ENCODE peak calls at places on chromosome 6, in ten cellular contexts. One of them, this sample, is unnamed.

GRCh38 chr6:37110455-37111155 is 59.3 kb upstream of the PIM1 start:
- DNase-seq in GM23338: no peak
- DNase-seq in CD4-positive, alpha-beta T cell: no peak
- DNase-seq in RWPE1: no peak
- DNase-seq in epithelial cell of proximal tubule: no peak
- DNase-seq in cardiac fibroblast: peak
- DNase-seq in H9: no peak
- DNase-seq in AG04450: no peak
- DNase-seq in breast epithelium: no peak
- DNase-seq in PC-9: no peak
- DNase-seq in this sample: peak

GRCh38 chr6:6837541-6838080 is 249.1 kb downstream of the LY86 start:
- DNase-seq in GM23338: no peak
- DNase-seq in CD4-positive, alpha-beta T cell: no peak
- DNase-seq in RWPE1: no peak
- DNase-seq in epithelial cell of proximal tubule: no peak
- DNase-seq in cardiac fibroblast: no peak
- DNase-seq in H9: no peak
- DNase-seq in AG04450: no peak
- DNase-seq in breast epithelium: no peak
- DNase-seq in PC-9: no peak
- DNase-seq in this sample: no peak

GRCh38 chr6:37972994-37973757 is 153.6 kb downstream of the ZFAND3 start:
- DNase-seq in GM23338: no peak
- DNase-seq in CD4-positive, alpha-beta T cell: no peak
- DNase-seq in RWPE1: no peak
- DNase-seq in epithelial cell of proximal tubule: no peak
- DNase-seq in cardiac fibroblast: peak
- DNase-seq in H9: no peak
- DNase-seq in AG04450: no peak
- DNase-seq in breast epithelium: no peak
- DNase-seq in PC-9: no peak
- DNase-seq in this sample: no peak

GRCh38 chr6:112183271-112183671 is 71.1 kb downstream of the LAMA4 start:
- DNase-seq in GM23338: no peak
- DNase-seq in CD4-positive, alpha-beta T cell: no peak
- DNase-seq in RWPE1: no peak
- DNase-seq in epithelial cell of proximal tubule: no peak
- DNase-seq in cardiac fibroblast: peak
- DNase-seq in H9: no peak
- DNase-seq in AG04450: peak
- DNase-seq in breast epithelium: no peak
- DNase-seq in PC-9: no peak
- DNase-seq in this sample: no peak

GRCh38 chr6:37369321-37370196 is 15.8 kb downstream of the RNF8 start:
- DNase-seq in GM23338: no peak
- DNase-seq in CD4-positive, alpha-beta T cell: no peak
- DNase-seq in RWPE1: no peak
- DNase-seq in epithelial cell of proximal tubule: no peak
- DNase-seq in cardiac fibroblast: peak
- DNase-seq in H9: no peak
- DNase-seq in AG04450: no peak
- DNase-seq in breast epithelium: no peak
- DNase-seq in PC-9: no peak
- DNase-seq in this sample: no peak

GRCh38 chr6:10413850-10414765 is 766 bp downstream of the TFAP2A start:
- DNase-seq in GM23338: peak
- DNase-seq in CD4-positive, alpha-beta T cell: no peak
- DNase-seq in RWPE1: peak
- DNase-seq in epithelial cell of proximal tubule: no peak
- DNase-seq in cardiac fibroblast: peak
- DNase-seq in H9: peak
- DNase-seq in AG04450: no peak
- DNase-seq in breast epithelium: no peak
- DNase-seq in PC-9: peak
- DNase-seq in this sample: no peak

GRCh38 chr6:8760951-8761350 is 325.6 kb upstream of the SLC35B3 start:
- DNase-seq in GM23338: no peak
- DNase-seq in CD4-positive, alpha-beta T cell: no peak
- DNase-seq in RWPE1: no peak
- DNase-seq in epithelial cell of proximal tubule: no peak
- DNase-seq in cardiac fibroblast: no peak
- DNase-seq in H9: no peak
- DNase-seq in AG04450: no peak
- DNase-seq in breast epithelium: no peak
- DNase-seq in PC-9: no peak
- DNase-seq in this sample: no peak

GRCh38 chr6:131288214-131288613 is 152.9 kb downstream of the AKAP7 start:
- DNase-seq in GM23338: no peak
- DNase-seq in CD4-positive, alpha-beta T cell: no peak
- DNase-seq in RWPE1: no peak
- DNase-seq in epithelial cell of proximal tubule: no peak
- DNase-seq in cardiac fibroblast: no peak
- DNase-seq in H9: no peak
- DNase-seq in AG04450: no peak
- DNase-seq in breast epithelium: no peak
- DNase-seq in PC-9: no peak
- DNase-seq in this sample: no peak

GRCh38 chr6:80607814-80608391 is 501.4 kb downstream of the BCKDHB start:
- DNase-seq in GM23338: peak
- DNase-seq in CD4-positive, alpha-beta T cell: no peak
- DNase-seq in RWPE1: peak
- DNase-seq in epithelial cell of proximal tubule: no peak
- DNase-seq in cardiac fibroblast: peak
- DNase-seq in H9: no peak
- DNase-seq in AG04450: peak
- DNase-seq in breast epithelium: no peak
- DNase-seq in PC-9: peak
- DNase-seq in this sample: no peak

GRCh38 chr6:85600713-85601313 is 7.2 kb upstream of the SNX14 start:
- DNase-seq in GM23338: no peak
- DNase-seq in CD4-positive, alpha-beta T cell: no peak
- DNase-seq in RWPE1: no peak
- DNase-seq in epithelial cell of proximal tubule: no peak
- DNase-seq in cardiac fibroblast: no peak
- DNase-seq in H9: no peak
- DNase-seq in AG04450: no peak
- DNase-seq in breast epithelium: no peak
- DNase-seq in PC-9: no peak
- DNase-seq in this sample: no peak

GRCh38 chr6:151763938-151764680 is 43.4 kb upstream of the ESR1 start:
- DNase-seq in GM23338: peak
- DNase-seq in CD4-positive, alpha-beta T cell: no peak
- DNase-seq in RWPE1: peak
- DNase-seq in epithelial cell of proximal tubule: no peak
- DNase-seq in cardiac fibroblast: peak
- DNase-seq in H9: peak
- DNase-seq in AG04450: peak
- DNase-seq in breast epithelium: peak
- DNase-seq in PC-9: peak
- DNase-seq in this sample: peak

GRCh38 chr6:49327005-49327404 is 136.0 kb downstream of the MMUT start:
- DNase-seq in GM23338: no peak
- DNase-seq in CD4-positive, alpha-beta T cell: no peak
- DNase-seq in RWPE1: no peak
- DNase-seq in epithelial cell of proximal tubule: no peak
- DNase-seq in cardiac fibroblast: no peak
- DNase-seq in H9: no peak
- DNase-seq in AG04450: no peak
- DNase-seq in breast epithelium: no peak
- DNase-seq in PC-9: no peak
- DNase-seq in this sample: no peak

GRCh38 chr6:44470106-44470446 is 82.6 kb downstream of the CDC5L start:
- DNase-seq in GM23338: no peak
- DNase-seq in CD4-positive, alpha-beta T cell: no peak
- DNase-seq in RWPE1: no peak
- DNase-seq in epithelial cell of proximal tubule: no peak
- DNase-seq in cardiac fibroblast: no peak
- DNase-seq in H9: no peak
- DNase-seq in AG04450: no peak
- DNase-seq in breast epithelium: no peak
- DNase-seq in PC-9: no peak
- DNase-seq in this sample: no peak

GRCh38 chr6:113642714-113643442 is 214.3 kb upstream of the MARCKS start:
- DNase-seq in GM23338: peak
- DNase-seq in CD4-positive, alpha-beta T cell: no peak
- DNase-seq in RWPE1: no peak
- DNase-seq in epithelial cell of proximal tubule: no peak
- DNase-seq in cardiac fibroblast: no peak
- DNase-seq in H9: no peak
- DNase-seq in AG04450: no peak
- DNase-seq in breast epithelium: no peak
- DNase-seq in PC-9: peak
- DNase-seq in this sample: peak

GRCh38 chr6:110201141-110201848 is 21.1 kb downstream of the CDC40 start:
- DNase-seq in GM23338: no peak
- DNase-seq in CD4-positive, alpha-beta T cell: no peak
- DNase-seq in RWPE1: no peak
- DNase-seq in epithelial cell of proximal tubule: no peak
- DNase-seq in cardiac fibroblast: no peak
- DNase-seq in H9: no peak
- DNase-seq in AG04450: no peak
- DNase-seq in breast epithelium: no peak
- DNase-seq in PC-9: no peak
- DNase-seq in this sample: no peak

GRCh38 chr6:3315841-3316240 is 57.1 kb downstream of the PSMG4 start:
- DNase-seq in GM23338: no peak
- DNase-seq in CD4-positive, alpha-beta T cell: no peak
- DNase-seq in RWPE1: no peak
- DNase-seq in epithelial cell of proximal tubule: no peak
- DNase-seq in cardiac fibroblast: peak
- DNase-seq in H9: no peak
- DNase-seq in AG04450: no peak
- DNase-seq in breast epithelium: no peak
- DNase-seq in PC-9: no peak
- DNase-seq in this sample: no peak

GRCh38 chr6:15956205-15957106 is 172.4 kb upstream of the MYLIP start:
- DNase-seq in GM23338: no peak
- DNase-seq in CD4-positive, alpha-beta T cell: no peak
- DNase-seq in RWPE1: no peak
- DNase-seq in epithelial cell of proximal tubule: no peak
- DNase-seq in cardiac fibroblast: peak
- DNase-seq in H9: no peak
- DNase-seq in AG04450: no peak
- DNase-seq in breast epithelium: no peak
- DNase-seq in PC-9: no peak
- DNase-seq in this sample: no peak

GRCh38 chr6:46170357-46171289 is at the start of gene ENPP5:
- DNase-seq in GM23338: peak
- DNase-seq in CD4-positive, alpha-beta T cell: peak
- DNase-seq in RWPE1: peak
- DNase-seq in epithelial cell of proximal tubule: no peak
- DNase-seq in cardiac fibroblast: peak
- DNase-seq in H9: peak
- DNase-seq in AG04450: no peak
- DNase-seq in breast epithelium: peak
- DNase-seq in PC-9: peak
- DNase-seq in this sample: peak

GRCh38 chr6:20534295-20534897 is at the start of gene CDKAL1:
- DNase-seq in GM23338: peak
- DNase-seq in CD4-positive, alpha-beta T cell: peak
- DNase-seq in RWPE1: peak
- DNase-seq in epithelial cell of proximal tubule: no peak
- DNase-seq in cardiac fibroblast: peak
- DNase-seq in H9: peak
- DNase-seq in AG04450: peak
- DNase-seq in breast epithelium: peak
- DNase-seq in PC-9: peak
- DNase-seq in this sample: peak

GRCh38 chr6:159490298-159490937 is 202.6 kb downstream of the SOD2 start:
- DNase-seq in GM23338: no peak
- DNase-seq in CD4-positive, alpha-beta T cell: no peak
- DNase-seq in RWPE1: no peak
- DNase-seq in epithelial cell of proximal tubule: no peak
- DNase-seq in cardiac fibroblast: no peak
- DNase-seq in H9: no peak
- DNase-seq in AG04450: no peak
- DNase-seq in breast epithelium: no peak
- DNase-seq in PC-9: no peak
- DNase-seq in this sample: no peak

GRCh38 chr6:39004801-39005200 is 43.8 kb upstream of the GLP1R start:
- DNase-seq in GM23338: no peak
- DNase-seq in CD4-positive, alpha-beta T cell: no peak
- DNase-seq in RWPE1: no peak
- DNase-seq in epithelial cell of proximal tubule: no peak
- DNase-seq in cardiac fibroblast: no peak
- DNase-seq in H9: no peak
- DNase-seq in AG04450: no peak
- DNase-seq in breast epithelium: no peak
- DNase-seq in PC-9: no peak
- DNase-seq in this sample: no peak

GRCh38 chr6:40804905-40805304 is 217.7 kb upstream of the LRFN2 start:
- DNase-seq in GM23338: peak
- DNase-seq in CD4-positive, alpha-beta T cell: no peak
- DNase-seq in RWPE1: no peak
- DNase-seq in epithelial cell of proximal tubule: no peak
- DNase-seq in cardiac fibroblast: no peak
- DNase-seq in H9: no peak
- DNase-seq in AG04450: no peak
- DNase-seq in breast epithelium: no peak
- DNase-seq in PC-9: no peak
- DNase-seq in this sample: no peak
- TF ChIP-seq CTCF in GM23338: peak
- TF ChIP-seq CTCF in CD4-positive, alpha-beta T cell: no peak
- TF ChIP-seq CTCF in RWPE1: no peak
- TF ChIP-seq CTCF in epithelial cell of proximal tubule: peak
- TF ChIP-seq CTCF in cardiac fibroblast: no peak
- TF ChIP-seq CTCF in H9: peak
- TF ChIP-seq CTCF in AG04450: peak
- TF ChIP-seq CTCF in breast epithelium: no peak
- TF ChIP-seq CTCF in PC-9: no peak
- TF ChIP-seq CTCF in this sample: peak

GRCh38 chr6:26156105-26156849 is 69.0 kb downstream of the HFE start:
- DNase-seq in GM23338: peak
- DNase-seq in CD4-positive, alpha-beta T cell: peak
- DNase-seq in RWPE1: peak
- DNase-seq in epithelial cell of proximal tubule: no peak
- DNase-seq in cardiac fibroblast: peak
- DNase-seq in H9: peak
- DNase-seq in AG04450: peak
- DNase-seq in breast epithelium: peak
- DNase-seq in PC-9: peak
- DNase-seq in this sample: peak
- TF ChIP-seq CTCF in GM23338: no peak
- TF ChIP-seq CTCF in CD4-positive, alpha-beta T cell: no peak
- TF ChIP-seq CTCF in RWPE1: no peak
- TF ChIP-seq CTCF in epithelial cell of proximal tubule: no peak
- TF ChIP-seq CTCF in cardiac fibroblast: no peak
- TF ChIP-seq CTCF in H9: no peak
- TF ChIP-seq CTCF in AG04450: peak
- TF ChIP-seq CTCF in breast epithelium: peak
- TF ChIP-seq CTCF in PC-9: no peak
- TF ChIP-seq CTCF in this sample: no peak

GRCh38 chr6:101645770-101646169 is 252.3 kb downstream of the GRIK2 start:
- DNase-seq in GM23338: no peak
- DNase-seq in CD4-positive, alpha-beta T cell: no peak
- DNase-seq in RWPE1: no peak
- DNase-seq in epithelial cell of proximal tubule: no peak
- DNase-seq in cardiac fibroblast: no peak
- DNase-seq in H9: no peak
- DNase-seq in AG04450: no peak
- DNase-seq in breast epithelium: no peak
- DNase-seq in PC-9: no peak
- DNase-seq in this sample: no peak
- TF ChIP-seq CTCF in GM23338: no peak
- TF ChIP-seq CTCF in CD4-positive, alpha-beta T cell: no peak
- TF ChIP-seq CTCF in RWPE1: no peak
- TF ChIP-seq CTCF in epithelial cell of proximal tubule: peak
- TF ChIP-seq CTCF in cardiac fibroblast: no peak
- TF ChIP-seq CTCF in H9: no peak
- TF ChIP-seq CTCF in AG04450: peak
- TF ChIP-seq CTCF in breast epithelium: no peak
- TF ChIP-seq CTCF in PC-9: no peak
- TF ChIP-seq CTCF in this sample: no peak

GRCh38 chr6:17001188-17001587 is 100.7 kb upstream of the STMND1 start:
- DNase-seq in GM23338: no peak
- DNase-seq in CD4-positive, alpha-beta T cell: no peak
- DNase-seq in RWPE1: no peak
- DNase-seq in epithelial cell of proximal tubule: no peak
- DNase-seq in cardiac fibroblast: no peak
- DNase-seq in H9: no peak
- DNase-seq in AG04450: no peak
- DNase-seq in breast epithelium: no peak
- DNase-seq in PC-9: no peak
- DNase-seq in this sample: no peak
- TF ChIP-seq CTCF in GM23338: peak
- TF ChIP-seq CTCF in CD4-positive, alpha-beta T cell: no peak
- TF ChIP-seq CTCF in RWPE1: no peak
- TF ChIP-seq CTCF in epithelial cell of proximal tubule: peak
- TF ChIP-seq CTCF in cardiac fibroblast: peak
- TF ChIP-seq CTCF in H9: peak
- TF ChIP-seq CTCF in AG04450: peak
- TF ChIP-seq CTCF in breast epithelium: no peak
- TF ChIP-seq CTCF in PC-9: peak
- TF ChIP-seq CTCF in this sample: peak